ENCODE peak calls at places on chromosomes 3 and 15, in four cellular contexts. D, J, V and S are unnamed samples.

GRCh38 chr3:79419222-79419621 is 348.6 kb downstream of the ROBO1 start:
- DNase-seq in D (no peak), J (no peak), V (no peak), S (no peak)

GRCh38 chr3:111895079-111895478 is 36.0 kb downstream of the PHLDB2 start:
- DNase-seq in D (peak), J (no peak), V (no peak), S (peak)

GRCh38 chr3:44114142-44114541 is 127.5 kb upstream of the TOPAZ1 start:
- DNase-seq in D (peak), J (peak), V (no peak), S (peak)

GRCh38 chr3:134359121-134360010 is 14.9 kb downstream of the AMOTL2 start:
- DNase-seq in D (no peak), J (no peak), V (no peak), S (no peak)

GRCh38 chr3:131526801-131527347 is 24.1 kb upstream of the MRPL3 start:
- DNase-seq in D (peak), J (peak), V (no peak), S (no peak)

GRCh38 chr3:5013021-5013906 is 34.0 kb downstream of the BHLHE40 start:
- DNase-seq in D (peak), J (peak), V (no peak), S (no peak)

GRCh38 chr3:66762888-66763287 is 235.2 kb upstream of the KBTBD8 start:
- DNase-seq in D (no peak), J (no peak), V (no peak), S (no peak)

GRCh38 chr3:23475446-23475845 is 272.3 kb downstream of the UBE2E2 start:
- DNase-seq in D (no peak), J (no peak), V (no peak), S (no peak)

GRCh38 chr3:194397757-194398312 is 1.2 kb downstream of the GP5 start:
- DNase-seq in D (no peak), J (no peak), V (no peak), S (no peak)

GRCh38 chr3:147354621-147355020 is 51.7 kb downstream of the ZIC4 start:
- DNase-seq in D (no peak), J (no peak), V (no peak), S (no peak)

GRCh38 chr15:53447742-53448141 is 311.7 kb downstream of the WDR72 start:
- DNase-seq in D (no peak), J (no peak), V (no peak), S (no peak)

GRCh38 chr15:53447053-53447574 is 312.3 kb downstream of the WDR72 start:
- DNase-seq in D (peak), J (no peak), V (no peak), S (no peak)

GRCh38 chr15:53445531-53445930 is 313.9 kb downstream of the WDR72 start:
- DNase-seq in D (no peak), J (no peak), V (no peak), S (no peak)

GRCh38 chr15:53448215-53449001 is 311.1 kb downstream of the WDR72 start:
- DNase-seq in D (no peak), J (no peak), V (no peak), S (no peak)

DNA sequence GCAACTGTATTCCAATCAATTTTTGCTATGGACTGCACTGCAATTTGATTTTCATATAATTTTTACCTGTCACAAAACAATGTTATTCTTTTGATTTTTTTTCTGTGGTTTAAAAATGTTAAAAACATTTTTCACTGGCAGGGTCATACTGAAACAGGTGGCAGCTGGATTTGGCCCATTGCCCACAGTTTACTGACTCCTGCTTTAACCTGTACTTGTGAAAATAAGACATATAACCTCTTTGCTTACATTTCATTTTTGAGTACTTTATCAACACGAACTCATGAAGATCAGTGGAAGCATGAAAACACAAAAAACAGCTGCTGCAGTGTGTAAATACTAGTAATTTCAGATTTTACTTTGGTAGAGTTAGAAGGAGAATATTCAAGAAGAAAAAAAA is 313.1 kb downstream of the WDR72 start:
- DNase-seq in D (no peak), J (no peak), V (no peak), S (no peak)
- TF ChIP-seq SP1 in D (no peak), J (no peak), V (no peak), S (no peak)

DNA sequence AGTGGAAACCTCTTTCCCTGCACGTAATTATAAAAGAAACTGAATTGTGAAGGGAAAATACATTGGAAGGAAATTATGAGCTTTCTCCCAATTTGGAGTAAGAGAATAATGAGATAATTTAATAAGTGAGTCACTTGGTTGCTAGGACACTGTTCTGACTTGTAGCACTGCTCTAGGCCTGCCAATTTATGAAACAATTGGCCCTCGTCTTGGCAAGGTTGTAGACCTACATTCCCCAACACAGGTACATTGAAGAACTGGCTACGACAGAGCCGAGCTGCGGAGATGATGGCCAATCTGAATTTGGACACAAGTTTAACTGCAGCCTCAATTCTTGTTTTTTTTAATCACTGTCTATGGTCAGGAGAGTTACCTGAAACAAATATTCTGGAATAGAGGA is 674.1 kb downstream of the MECOM start:
- DNase-seq in D (no peak), J (no peak), V (no peak), S (no peak)
- TF ChIP-seq TARDBP in D (no peak), J (no peak), V (no peak), S (no peak)

GRCh38 chr15:36409819-36410218 is 169.6 kb upstream of the CDIN1 start:
- DNase-seq in D (no peak), J (no peak), V (no peak), S (no peak)

GRCh38 chr15:36403351-36403750 is 176.1 kb upstream of the CDIN1 start:
- DNase-seq in D (no peak), J (no peak), V (no peak), S (no peak)

GRCh38 chr15:36406366-36406765 is 173.1 kb upstream of the CDIN1 start:
- DNase-seq in D (no peak), J (no peak), V (no peak), S (no peak)

DNA sequence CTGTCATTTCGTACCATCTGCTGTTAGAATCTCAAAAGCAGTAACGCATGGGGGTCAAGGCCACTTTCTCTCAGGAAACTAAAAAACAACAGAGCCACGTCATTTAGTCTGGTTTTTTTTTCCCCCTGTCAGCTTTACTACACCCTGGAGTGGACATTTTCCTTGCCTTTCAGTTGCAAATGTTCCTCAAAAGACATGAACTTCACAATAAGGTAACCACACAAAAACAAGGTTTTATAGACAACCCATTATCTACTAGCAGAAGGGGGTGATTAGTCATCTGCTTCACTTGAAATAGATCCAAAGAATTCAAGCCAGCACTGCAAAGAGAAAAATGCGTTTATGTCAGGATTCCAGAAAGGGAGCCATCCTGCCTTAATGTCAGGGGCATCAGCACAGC is 171.8 kb upstream of the CDIN1 start:
- DNase-seq in D (peak), J (peak), V (no peak), S (no peak)
- TF ChIP-seq SP1 in D (no peak), J (no peak), V (no peak), S (no peak)

DNA sequence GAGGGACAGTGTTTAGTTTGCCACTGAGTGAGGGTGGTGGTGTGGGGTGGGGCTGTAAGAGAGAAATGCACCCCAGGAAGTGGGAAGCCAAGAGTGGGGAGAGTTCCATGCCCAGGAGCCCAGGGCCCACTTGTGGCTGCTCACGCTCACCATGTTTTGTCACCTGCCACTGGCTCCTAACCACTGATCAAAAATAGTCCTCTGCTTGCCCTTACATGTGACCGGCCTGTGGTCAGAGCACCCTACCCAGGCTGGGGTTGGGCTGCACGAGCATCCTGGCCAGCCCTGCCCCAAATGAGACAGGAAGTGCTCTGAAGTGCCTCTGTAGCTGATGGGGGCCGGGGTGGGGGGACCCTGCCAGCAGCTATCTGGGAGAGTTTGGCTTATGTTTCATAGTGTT is 216.3 kb downstream of the RPLP1 start:
- DNase-seq in D (no peak), J (no peak), V (peak), S (no peak)
- TF ChIP-seq TARDBP in D (no peak), J (no peak), V (no peak), S (no peak)

GRCh38 chr3:59446775-59447465 is 397.1 kb upstream of the CFAP20DC start:
- DNase-seq in D (no peak), J (no peak), V (no peak), S (no peak)
- TF ChIP-seq SP1 in D (no peak), J (no peak), V (no peak), S (no peak)

GRCh38 chr3:55471522-55472280 is 15.4 kb downstream of the WNT5A start:
- DNase-seq in D (no peak), J (no peak), V (no peak), S (no peak)
- TF ChIP-seq TARDBP in D (no peak), J (no peak), V (no peak), S (no peak)